ENCODE peak calls at places on chromosomes 6 and 20, in five cellular contexts. One of them, this sample, is unnamed.

GRCh38 chr6:25608562-25609174 is 43.3 kb upstream of the SCGN start:
- DNase-seq in body of pancreas: no peak
- DNase-seq in iPS DF 6.9: no peak
- DNase-seq in NT2/D1: no peak
- DNase-seq in PC-9: no peak
- DNase-seq in this sample: no peak

GRCh38 chr6:43221774-43222101 is 7.5 kb downstream of the DNPH1 start:
- DNase-seq in body of pancreas: no peak
- DNase-seq in iPS DF 6.9: no peak
- DNase-seq in NT2/D1: no peak
- DNase-seq in PC-9: no peak
- DNase-seq in this sample: no peak

GRCh38 chr20:63791497-63792156 is 39.4 kb downstream of the ZBTB46 start:
- DNase-seq in body of pancreas: no peak
- DNase-seq in iPS DF 6.9: no peak
- DNase-seq in NT2/D1: no peak
- DNase-seq in PC-9: no peak
- DNase-seq in this sample: no peak

GRCh38 chr6:12490376-12490903 is 200.3 kb downstream of the EDN1 start:
- DNase-seq in body of pancreas: no peak
- DNase-seq in iPS DF 6.9: no peak
- DNase-seq in NT2/D1: no peak
- DNase-seq in PC-9: no peak
- DNase-seq in this sample: no peak

GRCh38 chr20:31910071-31910803 is 39.8 kb downstream of the TTLL9 start:
- DNase-seq in body of pancreas: no peak
- DNase-seq in iPS DF 6.9: no peak
- DNase-seq in NT2/D1: no peak
- DNase-seq in PC-9: no peak
- DNase-seq in this sample: no peak

GRCh38 chr20:51420111-51420510 is 122.4 kb downstream of the NFATC2 start:
- DNase-seq in body of pancreas: no peak
- DNase-seq in iPS DF 6.9: no peak
- DNase-seq in NT2/D1: no peak
- DNase-seq in PC-9: no peak
- DNase-seq in this sample: no peak

GRCh38 chr20:48404598-48404997 is 423.2 kb downstream of the PREX1 start:
- DNase-seq in body of pancreas: no peak
- DNase-seq in iPS DF 6.9: no peak
- DNase-seq in NT2/D1: no peak
- DNase-seq in PC-9: peak; percentile 11
- DNase-seq in this sample: no peak

GRCh38 chr6:28212510-28213212 is 12.4 kb upstream of the ZSCAN9 start:
- DNase-seq in body of pancreas: peak; percentile 63
- DNase-seq in iPS DF 6.9: peak; percentile 52
- DNase-seq in NT2/D1: peak; percentile 42
- DNase-seq in PC-9: peak; percentile 84
- DNase-seq in this sample: peak; percentile 65

GRCh38 chr6:2947424-2947823 is 23.9 kb downstream of the SERPINB6 start:
- DNase-seq in body of pancreas: no peak
- DNase-seq in iPS DF 6.9: no peak
- DNase-seq in NT2/D1: no peak
- DNase-seq in PC-9: no peak
- DNase-seq in this sample: no peak

GRCh38 chr20:22575737-22576136 is 8.6 kb downstream of the FOXA2 start:
- DNase-seq in body of pancreas: no peak
- DNase-seq in iPS DF 6.9: no peak
- DNase-seq in NT2/D1: no peak
- DNase-seq in PC-9: no peak
- DNase-seq in this sample: no peak

GRCh38 chr6:127366281-127367022 is 23.0 kb upstream of the ECHDC1 start:
- DNase-seq in body of pancreas: no peak
- DNase-seq in iPS DF 6.9: no peak
- DNase-seq in NT2/D1: no peak
- DNase-seq in PC-9: peak; percentile 74
- DNase-seq in this sample: peak; percentile 91

GRCh38 chr6:53373638-53374037 is 24.9 kb upstream of the ELOVL5 start:
- DNase-seq in body of pancreas: no peak
- DNase-seq in iPS DF 6.9: no peak
- DNase-seq in NT2/D1: no peak
- DNase-seq in PC-9: no peak
- DNase-seq in this sample: no peak

GRCh38 chr6:27812805-27813626 is 99.2 kb downstream of the OR2B2 start:
- DNase-seq in body of pancreas: no peak
- DNase-seq in iPS DF 6.9: no peak
- DNase-seq in NT2/D1: no peak
- DNase-seq in PC-9: no peak
- DNase-seq in this sample: no peak

GRCh38 chr6:112251170-112251945 is 3.0 kb downstream of the LAMA4 start:
- DNase-seq in body of pancreas: peak; percentile 13
- DNase-seq in iPS DF 6.9: no peak
- DNase-seq in NT2/D1: no peak
- DNase-seq in PC-9: peak; percentile 50
- DNase-seq in this sample: no peak

GRCh38 chr6:161327360-161327953 is 53.6 kb upstream of the AGPAT4 start:
- DNase-seq in body of pancreas: no peak
- DNase-seq in iPS DF 6.9: peak; percentile 16
- DNase-seq in NT2/D1: no peak
- DNase-seq in PC-9: no peak
- DNase-seq in this sample: no peak

GRCh38 chr6:30883743-30884520 is at the start of gene DDR1:
- DNase-seq in body of pancreas: peak; percentile 82
- DNase-seq in iPS DF 6.9: no peak
- DNase-seq in NT2/D1: no peak
- DNase-seq in PC-9: peak; percentile 85
- DNase-seq in this sample: peak; percentile 25

GRCh38 chr6:107658920-107659879 is 164.9 kb downstream of the SCML4 start:
- DNase-seq in body of pancreas: no peak
- DNase-seq in iPS DF 6.9: no peak
- DNase-seq in NT2/D1: no peak
- DNase-seq in PC-9: peak; percentile 30
- DNase-seq in this sample: no peak

GRCh38 chr6:29462022-29462421 is 5.1 kb downstream of the OR2H1 start:
- DNase-seq in body of pancreas: no peak
- DNase-seq in iPS DF 6.9: no peak
- DNase-seq in NT2/D1: no peak
- DNase-seq in PC-9: no peak
- DNase-seq in this sample: no peak

GRCh38 chr6:101226677-101227135 is 166.8 kb upstream of the GRIK2 start:
- DNase-seq in body of pancreas: no peak
- DNase-seq in iPS DF 6.9: peak; percentile 77
- DNase-seq in NT2/D1: peak; percentile 64
- DNase-seq in PC-9: peak; percentile 67
- DNase-seq in this sample: peak; percentile 4

GRCh38 chr6:42396720-42397119 is 55.0 kb downstream of the TRERF1 start:
- DNase-seq in body of pancreas: no peak
- DNase-seq in iPS DF 6.9: no peak
- DNase-seq in NT2/D1: no peak
- DNase-seq in PC-9: no peak
- DNase-seq in this sample: no peak

GRCh38 chr20:39458452-39458851 is 496.3 kb downstream of the DHX35 start:
- DNase-seq in body of pancreas: no peak
- DNase-seq in iPS DF 6.9: no peak
- DNase-seq in NT2/D1: no peak
- DNase-seq in PC-9: no peak
- DNase-seq in this sample: no peak

GRCh38 chr6:101391772-101392560 is 1.5 kb upstream of the GRIK2 start:
- DNase-seq in body of pancreas: no peak
- DNase-seq in iPS DF 6.9: no peak
- DNase-seq in NT2/D1: no peak
- DNase-seq in PC-9: no peak
- DNase-seq in this sample: no peak

GRCh38 chr6:54846243-54846856 is at the start of gene FAM83B:
- DNase-seq in body of pancreas: peak; percentile 82
- DNase-seq in iPS DF 6.9: no peak
- DNase-seq in NT2/D1: peak; percentile 15
- DNase-seq in PC-9: peak; percentile 70
- DNase-seq in this sample: no peak

GRCh38 chr20:5855939-5856338 is 94.4 kb downstream of the TRMT6 start:
- DNase-seq in body of pancreas: no peak
- DNase-seq in iPS DF 6.9: no peak
- DNase-seq in NT2/D1: no peak
- DNase-seq in PC-9: no peak
- DNase-seq in this sample: no peak

GRCh38 chr20:5862703-5863039 is 87.7 kb downstream of the TRMT6 start:
- DNase-seq in body of pancreas: no peak
- DNase-seq in iPS DF 6.9: no peak
- DNase-seq in NT2/D1: no peak
- DNase-seq in PC-9: no peak
- DNase-seq in this sample: no peak

GRCh38 chr20:5863040-5863811 is 87.1 kb downstream of the TRMT6 start:
- DNase-seq in body of pancreas: peak; percentile 77
- DNase-seq in iPS DF 6.9: no peak
- DNase-seq in NT2/D1: no peak
- DNase-seq in PC-9: no peak
- DNase-seq in this sample: peak; percentile 27

GRCh38 chr20:5864428-5864827 is 85.9 kb downstream of the TRMT6 start:
- DNase-seq in body of pancreas: no peak
- DNase-seq in iPS DF 6.9: no peak
- DNase-seq in NT2/D1: no peak
- DNase-seq in PC-9: no peak
- DNase-seq in this sample: no peak

DNA sequence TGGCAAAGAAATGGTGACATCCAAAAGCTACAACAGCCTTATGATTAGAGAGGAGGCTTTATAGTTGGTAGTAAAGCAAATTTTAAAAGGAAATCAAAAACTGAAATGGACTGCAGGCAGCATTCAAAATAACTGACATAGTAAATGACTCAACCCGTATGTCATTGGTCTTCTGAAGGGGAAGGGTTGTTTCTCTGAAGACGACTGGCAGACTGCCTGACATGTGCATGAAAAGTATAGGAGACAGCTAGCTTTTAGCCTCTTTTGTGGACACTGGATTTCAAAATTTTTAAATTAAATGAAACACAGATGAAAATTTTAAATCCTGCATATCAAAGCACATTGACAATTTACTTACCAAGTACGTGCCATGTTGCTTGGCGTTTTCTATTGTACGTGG is 90.7 kb downstream of the TRMT6 start:
- DNase-seq in body of pancreas: no peak
- DNase-seq in iPS DF 6.9: no peak
- DNase-seq in NT2/D1: no peak
- DNase-seq in PC-9: no peak
- DNase-seq in this sample: no peak
- H3K4me1 ChIP-seq in body of pancreas: peaks cover 18% of the 10 kb centered on the region
- H3K4me1 ChIP-seq in iPS DF 6.9: no peaks in the 10 kb centered on the region
- H3K4me1 ChIP-seq in NT2/D1: no peaks in the 10 kb centered on the region
- H3K4me1 ChIP-seq in PC-9: no peaks in the 10 kb centered on the region
- H3K4me1 ChIP-seq in this sample: peaks cover 18% of the 10 kb centered on the region

DNA sequence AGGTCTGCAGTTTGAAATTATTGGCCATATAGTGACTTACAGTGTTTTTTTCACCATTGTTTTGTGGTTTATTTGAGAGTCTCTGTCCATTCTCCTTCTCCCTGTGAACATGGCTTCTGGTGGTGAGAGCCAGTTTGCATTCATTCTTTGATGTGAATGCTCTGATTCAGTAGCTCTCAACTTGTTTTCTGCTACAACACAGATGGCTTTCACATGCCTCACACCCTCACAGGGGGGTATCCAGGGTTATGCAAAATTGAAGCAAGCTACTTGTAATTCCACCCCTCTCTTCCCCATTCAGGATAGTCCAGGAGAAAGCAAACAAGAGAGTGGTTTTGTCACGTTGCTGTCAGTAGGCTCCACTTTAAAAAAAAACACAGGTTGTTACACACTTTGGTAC is 55.6 kb downstream of the SLX4IP start:
- DNase-seq in body of pancreas: no peak
- DNase-seq in iPS DF 6.9: no peak
- DNase-seq in NT2/D1: peak; percentile 83
- DNase-seq in PC-9: no peak
- DNase-seq in this sample: no peak
- H3K4me3 ChIP-seq in body of pancreas: no peak overlapping the region
- H3K4me3 ChIP-seq in iPS DF 6.9: no peak overlapping the region
- H3K4me3 ChIP-seq in NT2/D1: no peak overlapping the region
- H3K4me3 ChIP-seq in PC-9: no peak overlapping the region
- H3K4me3 ChIP-seq in this sample: no peak overlapping the region

GRCh38 chr6:16473184-16473907 is 235.0 kb downstream of the GMPR start:
- DNase-seq in body of pancreas: no peak
- DNase-seq in iPS DF 6.9: no peak
- DNase-seq in NT2/D1: no peak
- DNase-seq in PC-9: no peak
- DNase-seq in this sample: peak; percentile 29
- H3K4me1 ChIP-seq in body of pancreas: peaks cover 44% of the 10 kb centered on the region
- H3K4me1 ChIP-seq in iPS DF 6.9: no peaks in the 10 kb centered on the region
- H3K4me1 ChIP-seq in NT2/D1: no peaks in the 10 kb centered on the region
- H3K4me1 ChIP-seq in PC-9: peaks cover 16% of the 10 kb centered on the region
- H3K4me1 ChIP-seq in this sample: peaks cover 38% of the 10 kb centered on the region

GRCh38 chr6:167937948-167938911 is 59.2 kb upstream of the KIF25 start:
- DNase-seq in body of pancreas: no peak
- DNase-seq in iPS DF 6.9: no peak
- DNase-seq in NT2/D1: no peak
- DNase-seq in PC-9: no peak
- DNase-seq in this sample: no peak

GRCh38 chr6:167944130-167944529 is 53.3 kb upstream of the KIF25 start:
- DNase-seq in body of pancreas: no peak
- DNase-seq in iPS DF 6.9: no peak
- DNase-seq in NT2/D1: no peak
- DNase-seq in PC-9: no peak
- DNase-seq in this sample: no peak

GRCh38 chr6:167937301-167937700 is 60.2 kb upstream of the KIF25 start:
- DNase-seq in body of pancreas: no peak
- DNase-seq in iPS DF 6.9: no peak
- DNase-seq in NT2/D1: no peak
- DNase-seq in PC-9: no peak
- DNase-seq in this sample: no peak

GRCh38 chr6:167945937-167946485 is 51.5 kb upstream of the KIF25 start:
- DNase-seq in body of pancreas: no peak
- DNase-seq in iPS DF 6.9: no peak
- DNase-seq in NT2/D1: no peak
- DNase-seq in PC-9: no peak
- DNase-seq in this sample: no peak

GRCh38 chr6:167941822-167942221 is 55.6 kb upstream of the KIF25 start:
- DNase-seq in body of pancreas: no peak
- DNase-seq in iPS DF 6.9: no peak
- DNase-seq in NT2/D1: no peak
- DNase-seq in PC-9: no peak
- DNase-seq in this sample: no peak
- H3K4me3 ChIP-seq in body of pancreas: no peak overlapping the region
- H3K4me3 ChIP-seq in iPS DF 6.9: no peak overlapping the region
- H3K4me3 ChIP-seq in NT2/D1: no peak overlapping the region
- H3K4me3 ChIP-seq in PC-9: no peak overlapping the region
- H3K4me3 ChIP-seq in this sample: no peak overlapping the region

DNA sequence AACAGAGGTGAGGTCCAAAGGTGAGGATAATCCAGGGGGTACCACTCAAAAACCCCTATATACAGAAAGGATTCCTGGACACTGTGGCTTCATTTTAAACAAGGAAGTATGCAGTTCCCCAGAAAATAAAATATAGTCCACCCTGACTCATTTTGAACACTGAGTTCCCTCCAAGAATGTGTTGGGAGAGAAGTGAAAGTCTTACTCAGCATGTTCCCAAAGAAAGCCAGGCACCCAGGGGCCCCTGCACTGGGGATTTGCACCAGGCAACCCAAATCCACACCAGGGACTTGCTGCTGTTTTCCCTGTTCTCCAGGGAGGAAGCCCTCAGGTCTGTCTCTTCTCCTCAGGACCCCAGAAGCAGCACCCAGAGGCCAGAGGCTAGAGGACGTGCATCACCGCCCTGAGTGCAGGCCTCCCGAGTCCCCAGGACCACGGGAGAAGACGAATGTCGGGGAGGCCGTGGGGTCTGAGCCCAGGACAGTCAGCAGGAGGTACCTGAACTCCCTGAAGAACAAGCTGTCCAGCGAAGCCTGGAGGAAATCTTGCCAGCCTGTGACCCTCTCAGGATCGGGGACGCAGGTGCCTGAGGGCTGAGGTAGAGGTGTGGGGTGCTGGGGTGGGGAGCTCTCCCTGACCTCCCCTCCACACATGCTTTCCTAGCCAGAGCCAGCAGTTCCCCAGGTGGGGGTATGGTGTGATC is 3.2 kb downstream of the FGD2 start:
- DNase-seq in body of pancreas: no peak
- DNase-seq in iPS DF 6.9: no peak
- DNase-seq in NT2/D1: no peak
- DNase-seq in PC-9: no peak
- DNase-seq in this sample: no peak
- H3K4me1 ChIP-seq in body of pancreas: peaks cover 3% of the 10 kb centered on the region
- H3K4me1 ChIP-seq in iPS DF 6.9: no peaks in the 10 kb centered on the region
- H3K4me1 ChIP-seq in NT2/D1: peaks cover 3% of the 10 kb centered on the region
- H3K4me1 ChIP-seq in PC-9: no peaks in the 10 kb centered on the region
- H3K4me1 ChIP-seq in this sample: peaks cover 8% of the 10 kb centered on the region